ENCODE peak calls at places on chromosomes 16 and 17, in six cellular contexts. One of them, this sample, is unnamed.

GRCh38 chr16:85222151-85222863 is 110.0 kb upstream of the CIBAR2 start:
- ATAC-seq in HepG2: peak
- ATAC-seq in heart left ventricle: no peak
- ATAC-seq in HCT116: no peak
- ATAC-seq in A549: peak
- ATAC-seq in K562: no peak
- ATAC-seq in this sample: no peak

GRCh38 chr17:1021147-1021546 is 24.2 kb downstream of the TIMM22 start:
- ATAC-seq in HCT116: no peak
- ATAC-seq in HepG2: no peak
- ATAC-seq in A549: no peak
- ATAC-seq in K562: no peak
- ATAC-seq in heart left ventricle: no peak
- ATAC-seq in this sample: no peak

GRCh38 chr16:80725566-80726162 is 78.7 kb downstream of the CDYL2 start:
- ATAC-seq in A549: no peak
- ATAC-seq in HepG2: no peak
- ATAC-seq in K562: no peak
- ATAC-seq in HCT116: no peak
- ATAC-seq in heart left ventricle: no peak
- ATAC-seq in this sample: no peak

GRCh38 chr17:81221842-81222619 is 734 bp downstream of the CEP131 start:
- ATAC-seq in HepG2: peak
- ATAC-seq in A549: peak
- ATAC-seq in heart left ventricle: no peak
- ATAC-seq in K562: no peak
- ATAC-seq in HCT116: peak
- ATAC-seq in this sample: no peak

GRCh38 chr16:66845080-66845410 is 831 bp downstream of the CA7 start:
- ATAC-seq in A549: no peak
- ATAC-seq in K562: no peak
- ATAC-seq in HCT116: no peak
- ATAC-seq in HepG2: no peak
- ATAC-seq in heart left ventricle: no peak
- ATAC-seq in this sample: no peak

GRCh38 chr16:5330058-5330457 is 232.5 kb upstream of the EEF2KMT start:
- ATAC-seq in heart left ventricle: no peak
- ATAC-seq in K562: no peak
- ATAC-seq in HepG2: no peak
- ATAC-seq in A549: no peak
- ATAC-seq in HCT116: no peak
- ATAC-seq in this sample: no peak

GRCh38 chr17:7016886-7017826 is 4.7 kb downstream of the RNASEK start:
- ATAC-seq in HepG2: no peak
- ATAC-seq in K562: no peak
- ATAC-seq in HCT116: no peak
- ATAC-seq in heart left ventricle: no peak
- ATAC-seq in A549: no peak
- ATAC-seq in this sample: no peak

GRCh38 chr17:66702106-66702936 is 132.6 kb upstream of the CACNG5 start:
- ATAC-seq in HCT116: peak
- ATAC-seq in K562: no peak
- ATAC-seq in A549: peak
- ATAC-seq in heart left ventricle: no peak
- ATAC-seq in HepG2: peak
- ATAC-seq in this sample: no peak

GRCh38 chr16:87850009-87851006 is 19.0 kb downstream of the SLC7A5 start:
- ATAC-seq in K562: peak
- ATAC-seq in A549: no peak
- ATAC-seq in HCT116: peak
- ATAC-seq in heart left ventricle: no peak
- ATAC-seq in HepG2: peak
- ATAC-seq in this sample: no peak

GRCh38 chr17:65097110-65097509 is 40.1 kb upstream of the RGS9 start:
- ATAC-seq in K562: no peak
- ATAC-seq in heart left ventricle: no peak
- ATAC-seq in HepG2: no peak
- ATAC-seq in A549: no peak
- ATAC-seq in HCT116: no peak
- ATAC-seq in this sample: no peak

GRCh38 chr17:6756425-6757012 is 673 bp downstream of the XAF1 start:
- ATAC-seq in HCT116: no peak
- ATAC-seq in K562: no peak
- ATAC-seq in A549: no peak
- ATAC-seq in heart left ventricle: no peak
- ATAC-seq in HepG2: no peak
- ATAC-seq in this sample: no peak

GRCh38 chr16:22014271-22014873 is 6.5 kb downstream of the MOSMO start:
- ATAC-seq in A549: no peak
- ATAC-seq in K562: no peak
- ATAC-seq in HepG2: no peak
- ATAC-seq in heart left ventricle: no peak
- ATAC-seq in HCT116: no peak
- ATAC-seq in this sample: no peak

GRCh38 chr17:57940653-57941329 is 14.4 kb downstream of the CUEDC1 start:
- ATAC-seq in K562: no peak
- ATAC-seq in HCT116: peak
- ATAC-seq in A549: peak
- ATAC-seq in HepG2: no peak
- ATAC-seq in heart left ventricle: no peak
- ATAC-seq in this sample: peak

GRCh38 chr17:63993368-63993990 is 4.7 kb upstream of the PRR29 start:
- ATAC-seq in HepG2: no peak
- ATAC-seq in A549: no peak
- ATAC-seq in heart left ventricle: no peak
- ATAC-seq in K562: no peak
- ATAC-seq in HCT116: no peak
- ATAC-seq in this sample: no peak

DNA sequence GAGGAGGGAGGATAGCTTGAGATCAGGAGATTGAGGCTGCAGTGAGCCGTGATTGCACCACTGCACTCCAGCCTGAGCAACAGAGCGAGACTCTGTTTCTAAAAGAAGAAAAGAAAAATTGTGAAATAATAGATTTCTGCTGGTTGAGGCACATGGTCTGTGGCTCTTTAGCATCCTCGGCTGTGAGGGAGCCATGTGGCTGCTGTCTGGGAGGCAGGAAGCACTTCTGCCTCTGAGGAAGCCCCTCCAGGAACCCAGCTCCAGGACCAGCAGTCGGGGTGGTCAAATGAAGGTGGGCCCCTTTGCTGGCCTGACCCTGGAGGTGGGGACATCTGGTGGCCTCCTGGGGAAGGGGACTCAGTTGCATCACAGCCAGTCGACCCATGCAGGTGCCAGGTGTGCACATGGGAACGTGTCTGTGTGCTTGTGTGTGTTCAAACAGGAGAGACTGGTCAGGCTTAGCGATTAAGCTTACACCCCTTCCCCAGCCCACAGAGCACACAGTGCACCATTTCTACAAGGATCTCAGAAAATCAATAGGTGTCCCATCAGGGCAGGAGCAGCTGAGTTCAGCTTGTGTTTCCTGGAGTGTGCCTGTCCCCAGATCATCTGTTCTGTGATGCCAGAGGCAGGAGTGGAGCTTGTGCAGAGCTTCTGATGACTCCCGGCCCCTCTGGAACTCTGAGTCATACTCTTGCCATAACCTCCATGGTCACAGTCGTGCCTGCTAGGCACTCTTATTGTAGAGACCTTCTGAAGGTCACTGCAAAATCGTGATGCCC is 24.3 kb upstream of the MGAT5B start:
- ATAC-seq in heart left ventricle: no peak
- ATAC-seq in HCT116: no peak
- ATAC-seq in K562: no peak
- ATAC-seq in A549: peak
- ATAC-seq in HepG2: no peak
- ATAC-seq in this sample: no peak
- TF ChIP-seq CTCF in heart left ventricle: no peak
- TF ChIP-seq CTCF in HCT116: peak
- TF ChIP-seq CTCF in K562: no peak
- TF ChIP-seq CTCF in A549: no peak
- TF ChIP-seq CTCF in HepG2: peak
- TF ChIP-seq CTCF in this sample: no peak

GRCh38 chr17:48513097-48513496 is 17.7 kb downstream of the HOXB1 start:
- ATAC-seq in A549: no peak
- ATAC-seq in HepG2: no peak
- ATAC-seq in heart left ventricle: no peak
- ATAC-seq in K562: peak
- ATAC-seq in HCT116: no peak
- ATAC-seq in this sample: no peak

GRCh38 chr17:48514483-48514876 is 16.3 kb downstream of the HOXB1 start:
- ATAC-seq in K562: no peak
- ATAC-seq in heart left ventricle: no peak
- ATAC-seq in HepG2: no peak
- ATAC-seq in A549: no peak
- ATAC-seq in HCT116: no peak
- ATAC-seq in this sample: no peak

GRCh38 chr17:48513653-48514482 is 16.9 kb downstream of the HOXB1 start:
- ATAC-seq in HepG2: no peak
- ATAC-seq in A549: no peak
- ATAC-seq in K562: peak
- ATAC-seq in HCT116: no peak
- ATAC-seq in heart left ventricle: no peak
- ATAC-seq in this sample: no peak

GRCh38 chr17:48510381-48510760 is 20.4 kb downstream of the HOXB1 start:
- ATAC-seq in heart left ventricle: no peak
- ATAC-seq in A549: no peak
- ATAC-seq in K562: no peak
- ATAC-seq in HepG2: no peak
- ATAC-seq in HCT116: no peak
- ATAC-seq in this sample: no peak

GRCh38 chr17:48510761-48511604 is 19.8 kb downstream of the HOXB1 start:
- ATAC-seq in heart left ventricle: no peak
- ATAC-seq in A549: no peak
- ATAC-seq in K562: no peak
- ATAC-seq in HepG2: no peak
- ATAC-seq in HCT116: no peak
- ATAC-seq in this sample: no peak
- H3K27ac ChIP-seq in heart left ventricle: no peak
- H3K27ac ChIP-seq in A549: no peak
- H3K27ac ChIP-seq in K562: no peak
- H3K27ac ChIP-seq in HepG2: no peak
- H3K27ac ChIP-seq in HCT116: no peak
- H3K27ac ChIP-seq in this sample: no peak

GRCh38 chr17:50865060-50865867 is 890 bp downstream of the TOB1 start:
- ATAC-seq in K562: peak
- ATAC-seq in A549: peak
- ATAC-seq in HepG2: no peak
- ATAC-seq in HCT116: peak
- ATAC-seq in heart left ventricle: no peak
- ATAC-seq in this sample: no peak
- TF ChIP-seq POLR2A in K562: no peak
- TF ChIP-seq POLR2A in A549: no peak
- TF ChIP-seq POLR2A in HepG2: no peak
- TF ChIP-seq POLR2A in HCT116: peak
- TF ChIP-seq POLR2A in heart left ventricle: no peak
- TF ChIP-seq POLR2A in this sample: no peak

GRCh38 chr17:19709841-19710240 is 6.5 kb downstream of the SLC47A2 start:
- ATAC-seq in HepG2: no peak
- ATAC-seq in K562: no peak
- ATAC-seq in HCT116: no peak
- ATAC-seq in heart left ventricle: no peak
- ATAC-seq in A549: no peak
- ATAC-seq in this sample: no peak
- TF ChIP-seq CTCF in HepG2: no peak
- TF ChIP-seq CTCF in K562: no peak
- TF ChIP-seq CTCF in HCT116: no peak
- TF ChIP-seq CTCF in heart left ventricle: no peak
- TF ChIP-seq CTCF in A549: no peak
- TF ChIP-seq CTCF in this sample: no peak

GRCh38 chr16:9362050-9362449 is 270.6 kb downstream of the HAPSTR1 start:
- ATAC-seq in heart left ventricle: no peak
- ATAC-seq in K562: no peak
- ATAC-seq in A549: no peak
- ATAC-seq in HCT116: no peak
- ATAC-seq in HepG2: peak
- ATAC-seq in this sample: no peak

GRCh38 chr16:9363520-9363919 is 272.1 kb downstream of the HAPSTR1 start:
- ATAC-seq in A549: no peak
- ATAC-seq in HCT116: no peak
- ATAC-seq in heart left ventricle: no peak
- ATAC-seq in K562: no peak
- ATAC-seq in HepG2: no peak
- ATAC-seq in this sample: no peak

GRCh38 chr16:9364721-9365693 is 273.6 kb downstream of the HAPSTR1 start:
- ATAC-seq in HCT116: no peak
- ATAC-seq in A549: peak
- ATAC-seq in K562: no peak
- ATAC-seq in heart left ventricle: peak
- ATAC-seq in HepG2: peak
- ATAC-seq in this sample: peak

GRCh38 chr16:9370071-9370491 is 278.6 kb downstream of the HAPSTR1 start:
- ATAC-seq in K562: no peak
- ATAC-seq in A549: no peak
- ATAC-seq in HCT116: no peak
- ATAC-seq in heart left ventricle: peak
- ATAC-seq in HepG2: no peak
- ATAC-seq in this sample: no peak

GRCh38 chr16:9366048-9366969 is 274.9 kb downstream of the HAPSTR1 start:
- ATAC-seq in heart left ventricle: no peak
- ATAC-seq in HepG2: no peak
- ATAC-seq in HCT116: no peak
- ATAC-seq in A549: no peak
- ATAC-seq in K562: no peak
- ATAC-seq in this sample: no peak
- H3K27ac ChIP-seq in heart left ventricle: peak
- H3K27ac ChIP-seq in HepG2: no peak
- H3K27ac ChIP-seq in HCT116: no peak
- H3K27ac ChIP-seq in A549: no peak
- H3K27ac ChIP-seq in K562: no peak
- H3K27ac ChIP-seq in this sample: peak

GRCh38 chr17:43388198-43389021 is 10.4 kb upstream of the ARL4D start:
- ATAC-seq in HCT116: peak
- ATAC-seq in A549: peak
- ATAC-seq in HepG2: peak
- ATAC-seq in heart left ventricle: peak
- ATAC-seq in K562: peak
- ATAC-seq in this sample: peak
- TF ChIP-seq POLR2A in HCT116: peak
- TF ChIP-seq POLR2A in A549: peak
- TF ChIP-seq POLR2A in HepG2: peak
- TF ChIP-seq POLR2A in heart left ventricle: peak
- TF ChIP-seq POLR2A in K562: peak
- TF ChIP-seq POLR2A in this sample: peak

GRCh38 chr16:56594292-56594619 is 4.9 kb downstream of the MT3 start:
- ATAC-seq in HCT116: no peak
- ATAC-seq in K562: no peak
- ATAC-seq in HepG2: no peak
- ATAC-seq in A549: no peak
- ATAC-seq in heart left ventricle: no peak
- ATAC-seq in this sample: no peak
- TF ChIP-seq CTCF in HCT116: no peak
- TF ChIP-seq CTCF in K562: no peak
- TF ChIP-seq CTCF in HepG2: no peak
- TF ChIP-seq CTCF in A549: no peak
- TF ChIP-seq CTCF in heart left ventricle: no peak
- TF ChIP-seq CTCF in this sample: no peak